ENCODE peak calls at places on chromosomes 6 and 20, in four cellular contexts. A is non-pigmented ciliary epithelial cell, U is NCI-H460, X is HEK293T. W is an unnamed sample.

GRCh38 chr20:62918137-62918536 is 8.2 kb downstream of the DIDO1 start:
- DNase-seq in U (no peak), A (no peak), X (no peak), W (no peak)

GRCh38 chr6:150535151-150535816 is 64.4 kb upstream of the PLEKHG1 start:
- DNase-seq in X (no peak), A (no peak), U (no peak), W (no peak)

GRCh38 chr6:35328108-35328723 is 14.1 kb upstream of the PPARD start:
- DNase-seq in A (no peak), U (no peak), X (peak), W (no peak)

GRCh38 chr6:33988121-33989015 is 157.5 kb downstream of the GRM4 start:
- DNase-seq in A (no peak), U (no peak), X (no peak), W (no peak)

GRCh38 chr20:6660441-6660840 is 107.0 kb upstream of the BMP2 start:
- DNase-seq in X (no peak), U (no peak), A (no peak), W (no peak)

GRCh38 chr20:36975085-36975829 is 23.7 kb upstream of the SAMHD1 start:
- DNase-seq in A (no peak), U (no peak), X (no peak), W (no peak)

GRCh38 chr20:52048365-52048764 is 143.2 kb downstream of the ZFP64 start:
- DNase-seq in A (no peak), X (no peak), U (no peak), W (no peak)

GRCh38 chr6:104887350-104887749 is 27.6 kb upstream of the HACE1 start:
- DNase-seq in X (peak), U (peak), A (no peak), W (peak)

GRCh38 chr6:53615633-53616449 is 49.7 kb downstream of the KLHL31 start:
- DNase-seq in U (peak), X (no peak), A (peak), W (no peak)

GRCh38 chr6:138307352-138307751 is 70.4 kb upstream of the SMIM28 start:
- DNase-seq in A (no peak), X (no peak), U (no peak), W (peak)

GRCh38 chr6:32974541-32975308 is 6.3 kb downstream of the BRD2 start:
- DNase-seq in U (no peak), X (no peak), A (no peak), W (no peak)

GRCh38 chr6:31483392-31483791 is 14.6 kb upstream of the MICB start:
- DNase-seq in U (no peak), X (no peak), A (no peak), W (no peak)

GRCh38 chr6:101163611-101164010 is 229.9 kb upstream of the GRIK2 start:
- DNase-seq in A (no peak), U (no peak), X (no peak), W (no peak)

GRCh38 chr6:23349521-23350147 is 776.4 kb upstream of the NRSN1 start:
- DNase-seq in X (no peak), U (peak), A (peak), W (peak)

GRCh38 chr6:17714879-17715860 is 8.4 kb upstream of the NUP153 start:
- DNase-seq in A (no peak), U (peak), X (peak), W (no peak)

GRCh38 chr20:44618318-44618731 is 33.2 kb downstream of the ADA start:
- DNase-seq in A (no peak), X (no peak), U (no peak), W (no peak)

GRCh38 chr20:48595495-48596475 is 232.0 kb downstream of the PREX1 start:
- DNase-seq in U (no peak), X (no peak), A (no peak), W (no peak)

GRCh38 chr20:44805335-44805734 is 5.0 kb downstream of the RIMS4 start:
- DNase-seq in A (no peak), U (no peak), X (no peak), W (no peak)

GRCh38 chr20:31643522-31643921 is 5.8 kb downstream of the COX4I2 start:
- DNase-seq in U (no peak), A (no peak), X (no peak), W (no peak)

GRCh38 chr20:58081842-58082241 is 146.6 kb downstream of the ANKRD60 start:
- DNase-seq in X (no peak), A (no peak), U (no peak), W (no peak)

GRCh38 chr20:21396921-21397340 is 395 bp downstream of the NKX2-4 start:
- DNase-seq in A (no peak), U (no peak), X (peak), W (no peak)

GRCh38 chr20:54170026-54170471 is 3.7 kb downstream of the CYP24A1 start:
- DNase-seq in X (no peak), U (no peak), A (no peak), W (no peak)

GRCh38 chr20:1820137-1821074 is 74.8 kb upstream of the SIRPA start:
- DNase-seq in A (no peak), U (no peak), X (no peak), W (no peak)

GRCh38 chr6:161228911-161229591 is 44.8 kb downstream of the AGPAT4 start:
- DNase-seq in A (peak), U (no peak), X (no peak), W (peak)

GRCh38 chr6:170374571-170375444 is 68.2 kb downstream of the FAM120B start:
- DNase-seq in U (no peak), X (no peak), A (no peak), W (no peak)

GRCh38 chr6:35497571-35498406 is 910 bp upstream of the TEAD3 start:
- DNase-seq in A (no peak), U (no peak), X (peak), W (no peak)

GRCh38 chr6:32941412-32941784 is 570 bp upstream of the HLA-DMB start:
- DNase-seq in U (no peak), A (no peak), X (no peak), W (no peak)

GRCh38 chr6:104728444-104728843 is 131.3 kb downstream of the HACE1 start:
- DNase-seq in X (no peak), A (no peak), U (no peak), W (no peak)

GRCh38 chr6:122400121-122400450 is 634 bp downstream of the HSF2 start:
- DNase-seq in U (no peak), A (no peak), X (peak), W (no peak)

GRCh38 chr6:155154158-155154830 is 109.5 kb upstream of the CLDN20 start:
- DNase-seq in A (peak), U (no peak), X (no peak), W (peak)

W was measured in LNCaP clone FGC.